ENCODE peak calls at places on chromosome 4, in six cellular contexts. H, U, B, C, D and F are unnamed samples.

GRCh38 chr4:65437102-65437501 is 233.2 kb downstream of the EPHA5 start:
- DNase-seq in H (no peak), D (no peak), C (no peak), B (no peak), U (no peak), F (no peak)

GRCh38 chr4:180766903-180767302 is 1476.3 kb upstream of the TENM3 start:
- DNase-seq in B (no peak), D (no peak), H (no peak), C (no peak), U (no peak), F (no peak)

GRCh38 chr4:145808021-145808650 is 128.2 kb downstream of the C4orf51 start:
- DNase-seq in C (no peak), U (peak; percentile 90), B (no peak), H (no peak), D (no peak), F (no peak)

GRCh38 chr4:116520886-116521285 is 564.5 kb downstream of the TRAM1L1 start:
- DNase-seq in H (no peak), C (no peak), B (no peak), U (no peak), D (no peak), F (no peak)

GRCh38 chr4:155025762-155026457 is 182.5 kb upstream of the NPY2R start:
- DNase-seq in U (peak; percentile 40), C (no peak), D (no peak), H (peak; percentile 5), B (no peak), F (no peak)

GRCh38 chr4:141131738-141132688 is 1.3 kb downstream of the RNF150 start:
- DNase-seq in B (no peak), D (no peak), C (peak; percentile 82), U (peak; percentile 18), H (no peak), F (no peak)

GRCh38 chr4:38062088-38062893 is 102.1 kb downstream of the PTTG2 start:
- DNase-seq in B (peak; percentile 58), C (peak; percentile 89), D (peak; percentile 57), H (peak; percentile 61), U (peak; percentile 86), F (peak; percentile 31)

GRCh38 chr4:101649790-101650450 is 140.6 kb upstream of the BANK1 start:
- DNase-seq in H (no peak), C (no peak), D (no peak), B (no peak), U (no peak), F (no peak)

GRCh38 chr4:181278941-181279340 is 964.3 kb upstream of the TENM3 start:
- DNase-seq in B (no peak), D (no peak), H (no peak), U (no peak), C (no peak), F (no peak)

GRCh38 chr4:146398896-146399443 is 122.8 kb downstream of the SLC10A7 start:
- DNase-seq in B (no peak), H (no peak), U (no peak), C (no peak), D (no peak), F (no peak)

GRCh38 chr4:69122476-69122875 is 26.2 kb downstream of the UGT2B7 start:
- DNase-seq in D (no peak), C (no peak), H (no peak), B (no peak), U (no peak), F (no peak)

GRCh38 chr4:55183926-55184599 is 58.7 kb upstream of the KDR start:
- DNase-seq in U (peak; percentile 92), C (no peak), H (no peak), B (no peak), D (no peak), F (no peak)

GRCh38 chr4:30776921-30777415 is 56.8 kb downstream of the PCDH7 start:
- DNase-seq in H (no peak), U (no peak), C (no peak), D (no peak), B (no peak), F (no peak)

GRCh38 chr4:120071192-120071795 is 4.6 kb upstream of the MAD2L1 start:
- DNase-seq in H (peak; percentile 63), U (peak; percentile 88), D (peak; percentile 52), B (peak; percentile 36), C (no peak), F (no peak)

GRCh38 chr4:163540977-163541376 is 46.5 kb downstream of the TMA16 start:
- DNase-seq in C (no peak), B (no peak), H (no peak), U (peak; percentile 93), D (no peak), F (no peak)

GRCh38 chr4:182207806-182208483 is 35.3 kb upstream of the TENM3 start:
- DNase-seq in C (no peak), U (peak; percentile 94), B (no peak), H (no peak), D (no peak), F (no peak)

GRCh38 chr4:153094435-153094834 is 109.8 kb upstream of the TRIM2 start:
- DNase-seq in C (no peak), H (no peak), B (no peak), D (no peak), U (no peak), F (no peak)

GRCh38 chr4:101994247-101994775 is 203.8 kb downstream of the BANK1 start:
- DNase-seq in D (no peak), C (no peak), H (no peak), B (no peak), U (no peak), F (no peak)

GRCh38 chr4:146041139-146042004 is 102.7 kb upstream of the ZNF827 start:
- DNase-seq in H (no peak), C (no peak), B (no peak), D (no peak), U (no peak), F (no peak)

GRCh38 chr4:184961693-184962092 is 56.6 kb upstream of the HELT start:
- DNase-seq in U (no peak), B (no peak), C (peak; percentile 71), D (no peak), H (no peak), F (no peak)

GRCh38 chr4:38902695-38903094 is 35.1 kb downstream of the FAM114A1 start:
- DNase-seq in U (peak; percentile 43), H (no peak), D (no peak), B (no peak), C (no peak), F (no peak)

GRCh38 chr4:153451931-153452660 is 14.1 kb upstream of the TMEM131L start:
- DNase-seq in U (no peak), B (no peak), H (no peak), C (peak; percentile 82), D (no peak), F (no peak)

GRCh38 chr4:15868065-15868464 is 70.5 kb downstream of the FGFBP1 start:
- DNase-seq in C (no peak), B (no peak), H (no peak), D (no peak), U (no peak), F (no peak)

GRCh38 chr4:90127223-90127705 is at the start of gene CCSER1:
- DNase-seq in D (peak; percentile 86), U (peak; percentile 44), C (peak; percentile 92), H (no peak), B (peak; percentile 9), F (no peak)

GRCh38 chr4:108426493-108426892 is 193.9 kb upstream of the RPL34 start:
- DNase-seq in H (no peak), C (no peak), U (peak; percentile 36), B (no peak), D (no peak), F (no peak)

GRCh38 chr4:172858731-172859230 is 309.8 kb upstream of the GALNT7 start:
- DNase-seq in B (no peak), D (no peak), U (peak; percentile 26), H (no peak), C (no peak), F (no peak)

GRCh38 chr4:148026022-148026421 is 294.1 kb downstream of the ARHGAP10 start:
- DNase-seq in H (no peak), B (no peak), U (peak; percentile 80), C (no peak), D (no peak), F (no peak)

GRCh38 chr4:37892641-37893040 is 1.8 kb downstream of the TBC1D1 start:
- DNase-seq in H (no peak), B (peak; percentile 25), C (no peak), U (no peak), D (no peak), F (no peak)

GRCh38 chr4:150994721-150995120 is 20.4 kb downstream of the LRBA start:
- DNase-seq in U (no peak), B (no peak), H (no peak), D (no peak), C (no peak), F (no peak)